ENCODE peak calls at places on chromosomes 2 and 18, in seven cellular contexts. P is heart left ventricle, N is IMR-90, R is upper lobe of left lung, E is HCT116, U is lower leg skin, V is A549. F is an unnamed sample.

GRCh38 chr18:75489493-75490190 is 62.1 kb upstream of the SMIM21 start:
- DNase-seq in P (no peak), N (peak; percentile 98), R (no peak), E (peak; percentile 81), U (no peak), V (peak; percentile 86), F (peak; percentile 7)

GRCh38 chr18:59957957-59958356 is 58.2 kb downstream of the PMAIP1 start:
- DNase-seq in P (peak; percentile 40), N (peak; percentile 83), R (no peak), E (peak; percentile 67), U (no peak), V (peak; percentile 5), F (peak; percentile 9)

GRCh38 chr2:4338345-4338744 is 635.0 kb downstream of the DCDC2C start:
- DNase-seq in P (no peak), N (no peak), R (no peak), E (no peak), U (no peak), V (no peak), F (no peak)

GRCh38 chr2:154233231-154233630 is 361.5 kb downstream of the GALNT13 start:
- DNase-seq in P (no peak), N (no peak), R (no peak), E (no peak), U (no peak), V (no peak), F (no peak)

GRCh38 chr18:46333371-46334199 is 229.4 kb downstream of the HAUS1 start:
- DNase-seq in P (peak; percentile 41), N (no peak), R (peak; percentile 89), E (peak; percentile 22), U (peak; percentile 78), V (peak; percentile 31), F (no peak)

GRCh38 chr2:133603109-133603508 is 34.8 kb upstream of the NCKAP5 start:
- DNase-seq in P (no peak), N (no peak), R (no peak), E (no peak), U (no peak), V (no peak), F (no peak)

GRCh38 chr2:10242998-10243925 is 59.4 kb upstream of the HPCAL1 start:
- DNase-seq in P (no peak), N (no peak), R (no peak), E (no peak), U (no peak), V (no peak), F (no peak)

GRCh38 chr2:9345343-9345742 is 78.0 kb downstream of the ITGB1BP1 start:
- DNase-seq in P (no peak), N (no peak), R (no peak), E (no peak), U (no peak), V (no peak), F (no peak)

GRCh38 chr2:106816974-106817373 is 69.0 kb downstream of the ST6GAL2 start:
- DNase-seq in P (peak; percentile 29), N (no peak), R (no peak), E (no peak), U (no peak), V (no peak), F (no peak)

GRCh38 chr18:75200644-75201272 is 8.2 kb downstream of the PTGR3 start:
- DNase-seq in P (no peak), N (no peak), R (no peak), E (no peak), U (no peak), V (no peak), F (no peak)

GRCh38 chr2:8593239-8593638 is 88.6 kb upstream of the ID2 start:
- DNase-seq in P (no peak), N (no peak), R (no peak), E (no peak), U (no peak), V (no peak), F (no peak)

DNA sequence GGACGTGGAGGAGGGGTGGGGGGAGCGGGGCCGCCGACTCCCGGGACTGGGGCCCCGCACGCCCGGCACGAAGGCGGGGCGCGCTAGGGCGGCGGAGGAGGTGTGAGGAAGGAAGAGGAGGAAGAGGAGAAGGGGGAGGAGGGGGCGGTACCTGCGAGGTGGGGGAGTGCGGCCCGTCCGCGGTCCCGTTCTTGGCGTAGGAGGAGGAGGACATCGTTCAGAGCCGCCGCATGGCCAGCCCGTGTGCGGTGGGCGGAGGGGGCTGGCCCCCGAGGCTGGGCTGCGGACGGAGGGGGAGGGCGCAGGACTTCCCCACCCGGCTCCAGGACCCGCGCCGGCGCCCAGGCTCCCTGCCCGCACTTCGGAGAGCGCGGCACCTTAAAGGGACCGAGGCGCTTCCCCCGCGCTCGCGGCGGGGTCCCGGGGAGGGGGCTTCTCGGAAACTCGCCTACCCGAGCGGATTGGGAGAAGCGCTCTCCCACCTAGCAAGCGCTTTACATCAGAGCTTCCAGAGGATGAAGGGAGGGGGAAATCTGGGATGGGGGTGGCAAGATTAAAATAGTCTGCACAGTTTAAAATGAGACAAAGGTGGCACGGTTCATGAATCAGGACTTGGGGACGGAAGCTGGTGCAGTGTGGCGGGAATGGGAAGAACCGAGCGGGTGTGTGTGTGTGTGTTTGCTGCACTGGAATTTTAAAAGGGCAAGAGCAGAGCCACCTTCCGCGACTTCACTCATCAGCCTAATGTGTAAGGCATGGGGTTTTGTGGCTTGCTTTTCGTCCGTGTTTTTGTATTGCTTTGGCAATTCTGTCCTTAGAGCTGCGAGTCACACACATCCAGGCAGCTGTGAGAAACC is at the start of gene CACNB4:
- DNase-seq in P (no peak), N (no peak), R (peak; percentile 89), E (no peak), U (no peak), V (peak; percentile 10), F (peak; percentile 26)
- TF ChIP-seq POLR2A in P (no peak), N (no peak), R (no peak), E (no peak), U (no peak), V (no peak), F (no peak)

GRCh38 chr2:102032368-102033027 is 40.7 kb downstream of the IL1R2 start:
- DNase-seq in P (no peak), N (peak; percentile 60), R (no peak), E (no peak), U (no peak), V (peak; percentile 11), F (no peak)

GRCh38 chr2:102034683-102035606 is 43.2 kb downstream of the IL1R2 start:
- DNase-seq in P (no peak), N (no peak), R (no peak), E (no peak), U (no peak), V (no peak), F (no peak)

GRCh38 chr2:102030855-102031527 is 39.2 kb downstream of the IL1R2 start:
- DNase-seq in P (no peak), N (no peak), R (no peak), E (no peak), U (no peak), V (no peak), F (no peak)

GRCh38 chr2:102033750-102034682 is 42.3 kb downstream of the IL1R2 start:
- DNase-seq in P (no peak), N (no peak), R (no peak), E (no peak), U (no peak), V (no peak), F (no peak)

DNA sequence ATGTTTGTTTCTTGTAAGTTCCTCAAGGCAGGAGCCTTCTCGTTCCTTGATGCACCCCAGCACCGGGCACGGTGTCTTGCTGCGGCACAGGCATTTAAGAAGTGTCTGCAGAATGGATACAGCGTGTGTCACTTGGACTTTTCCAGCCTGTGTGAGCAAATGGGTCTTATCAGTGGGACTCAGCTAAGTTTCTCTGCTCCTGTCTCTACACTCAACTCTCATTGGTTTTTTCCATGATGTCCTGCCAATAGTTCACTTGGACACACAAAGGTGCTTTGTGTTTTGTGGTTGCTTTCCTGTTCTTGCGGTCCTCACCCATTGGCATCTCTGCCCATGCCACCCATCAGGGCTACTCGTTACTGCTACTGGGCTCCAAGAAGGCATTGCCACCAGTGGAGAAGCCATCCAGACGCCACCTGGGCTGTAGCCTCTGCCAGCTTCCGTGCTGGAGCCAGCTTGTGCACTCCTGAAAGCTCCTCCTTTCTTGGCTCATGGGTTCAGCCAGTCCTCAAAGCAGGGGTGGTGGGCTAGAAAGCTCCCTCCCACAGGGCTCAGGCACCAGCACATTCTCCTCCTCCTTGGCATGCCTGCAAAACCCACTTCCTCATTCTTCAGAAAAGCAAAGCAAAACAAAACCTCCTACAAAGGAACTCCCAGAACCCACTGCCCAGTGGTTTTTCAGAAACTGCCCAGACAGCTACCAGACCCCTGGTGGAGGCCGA is 41.4 kb downstream of the IL1R2 start:
- DNase-seq in P (peak; percentile 76), N (peak; percentile 79), R (no peak), E (no peak), U (no peak), V (peak; percentile 67), F (no peak)
- TF ChIP-seq POLR2A in P (no peak), N (no peak), R (no peak), E (no peak), U (no peak), V (no peak), F (no peak)

GRCh38 chr2:233977296-233977837 is 60.2 kb downstream of the TRPM8 start:
- DNase-seq in P (no peak), N (no peak), R (no peak), E (no peak), U (no peak), V (peak; percentile 49), F (no peak)

GRCh38 chr2:233982421-233983121 is 65.4 kb downstream of the TRPM8 start:
- DNase-seq in P (no peak), N (peak; percentile 94), R (peak; percentile 67), E (no peak), U (peak; percentile 76), V (peak; percentile 47), F (peak; percentile 51)

GRCh38 chr2:233980955-233981555 is 63.9 kb downstream of the TRPM8 start:
- DNase-seq in P (no peak), N (no peak), R (no peak), E (no peak), U (peak; percentile 23), V (no peak), F (no peak)

GRCh38 chr2:233981574-233982420 is 64.6 kb downstream of the TRPM8 start:
- DNase-seq in P (no peak), N (no peak), R (no peak), E (no peak), U (no peak), V (peak; percentile 53), F (no peak)

GRCh38 chr2:233979748-233980147 is 62.6 kb downstream of the TRPM8 start:
- DNase-seq in P (no peak), N (peak; percentile 27), R (no peak), E (no peak), U (no peak), V (no peak), F (no peak)
- TF ChIP-seq POLR2A in P (no peak), N (no peak), R (no peak), E (no peak), U (no peak), V (no peak), F (no peak)

DNA sequence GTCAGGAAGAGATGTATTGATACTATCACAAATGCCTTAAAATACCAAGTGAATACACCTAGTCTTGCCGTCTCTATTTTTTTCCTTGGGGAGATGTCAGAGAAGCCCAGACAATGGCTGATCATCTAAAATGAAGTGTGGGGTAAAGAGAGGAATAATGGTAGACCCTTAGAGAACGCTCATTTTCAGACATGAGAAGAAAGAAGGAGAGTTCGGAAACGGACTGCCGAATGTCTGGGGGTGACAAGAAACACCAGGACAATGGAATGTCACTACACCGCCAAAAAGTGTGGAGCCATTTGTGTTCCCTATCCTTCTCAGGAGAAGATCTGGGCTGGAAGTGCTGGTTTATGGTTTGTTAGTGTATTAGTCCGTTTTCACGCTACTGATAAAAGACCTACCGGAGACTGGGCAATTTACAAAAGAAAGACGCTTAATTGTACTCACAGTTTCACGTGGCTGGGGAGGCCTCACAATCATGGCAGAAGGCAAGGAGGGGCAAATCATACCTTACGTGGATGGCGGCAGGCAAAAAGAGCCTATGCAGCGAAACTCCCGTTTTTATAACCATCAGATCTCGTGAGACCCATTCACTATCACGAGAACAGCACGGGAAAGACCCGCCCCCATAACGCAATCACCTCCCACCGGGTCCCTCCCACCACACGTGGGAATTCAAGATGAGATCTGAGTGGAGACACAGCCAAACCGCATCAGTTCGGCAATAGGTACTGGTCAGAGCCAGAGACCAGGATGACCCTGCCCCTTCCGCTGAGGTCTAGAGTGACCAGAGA is 743.7 kb downstream of the GALR1 start:
- DNase-seq in P (no peak), N (no peak), R (no peak), E (no peak), U (no peak), V (no peak), F (no peak)
- TF ChIP-seq POLR2A in P (no peak), N (no peak), R (no peak), E (no peak), U (no peak), V (no peak), F (no peak)

F was measured in H54.